ENCODE peak calls at places on chromosome 12, in six cellular contexts. B, J, T, C, I and G are unnamed samples.

GRCh38 chr12:51721281-51721940 is 127.1 kb downstream of the FIGNL2 start:
- DNase-seq in B (no peak), J (no peak), T (no peak), C (peak; percentile 2), I (no peak), G (no peak)

GRCh38 chr12:54684636-54685630 is 36.8 kb upstream of the DCD start:
- DNase-seq in B (no peak), J (no peak), T (no peak), C (no peak), I (no peak), G (no peak)

GRCh38 chr12:130083746-130084145 is 78.5 kb upstream of the FZD10 start:
- DNase-seq in B (no peak), J (no peak), T (no peak), C (no peak), I (no peak), G (no peak)

GRCh38 chr12:112148031-112148513 is 22.7 kb downstream of the TRAFD1 start:
- DNase-seq in B (no peak), J (no peak), T (peak; percentile 82), C (no peak), I (peak; percentile 86), G (no peak)

GRCh38 chr12:93518725-93519124 is 51.4 kb downstream of the MRPL42 start:
- DNase-seq in B (no peak), J (no peak), T (no peak), C (no peak), I (peak; percentile 36), G (no peak)

GRCh38 chr12:41212625-41213024 is 24.5 kb downstream of the PDZRN4 start:
- DNase-seq in B (no peak), J (no peak), T (no peak), C (no peak), I (no peak), G (peak; percentile 72)

GRCh38 chr12:107352347-107353081 is 259.2 kb upstream of the CRY1 start:
- DNase-seq in B (no peak), J (no peak), T (no peak), C (no peak), I (no peak), G (no peak)

GRCh38 chr12:6450869-6451347 is 934 bp upstream of the TAPBPL start:
- DNase-seq in B (no peak), J (peak; percentile 47), T (no peak), C (no peak), I (no peak), G (no peak)

GRCh38 chr12:78793491-78793890 is 71.1 kb upstream of the SYT1 start:
- DNase-seq in B (no peak), J (no peak), T (no peak), C (no peak), I (no peak), G (no peak)

GRCh38 chr12:76680940-76681339 is 83.0 kb upstream of the ZDHHC17 start:
- DNase-seq in B (no peak), J (no peak), T (peak; percentile 42), C (no peak), I (peak; percentile 59), G (no peak)

GRCh38 chr12:49403887-49404517 is 36.7 kb downstream of the SPATS2 start:
- DNase-seq in B (no peak), J (no peak), T (no peak), C (no peak), I (no peak), G (peak; percentile 82)

GRCh38 chr12:6603095-6603567 is 4.0 kb downstream of the CHD4 start:
- DNase-seq in B (peak; percentile 30), J (peak; percentile 19), T (no peak), C (no peak), I (peak; percentile 58), G (peak; percentile 100)

GRCh38 chr12:119410396-119410795 is 75.9 kb downstream of the CCDC60 start:
- DNase-seq in B (no peak), J (no peak), T (no peak), C (no peak), I (no peak), G (no peak)

GRCh38 chr12:10291030-10291429 is 16.6 kb upstream of the KLRD1 start:
- DNase-seq in B (no peak), J (no peak), T (no peak), C (no peak), I (no peak), G (no peak)